ENCODE peak calls at places on chromosome 17, in ten cellular contexts. One of them, this sample, is unnamed.

GRCh38 chr17:17849863-17850373 is 13.1 kb upstream of the SREBF1 start:
- DNase-seq in lower leg skin: no peak
- DNase-seq in stomach: peak
- DNase-seq in transverse colon: peak
- DNase-seq in adrenal gland: no peak
- DNase-seq in A549: no peak
- DNase-seq in testis: peak
- DNase-seq in Peyer's patch: peak
- DNase-seq in H1: no peak
- DNase-seq in NB4: peak
- DNase-seq in this sample: peak

GRCh38 chr17:80270836-80271235 is 10.2 kb downstream of the RNF213 start:
- DNase-seq in H1: peak
- DNase-seq in stomach: no peak
- DNase-seq in A549: peak
- DNase-seq in testis: peak
- DNase-seq in Peyer's patch: no peak
- DNase-seq in adrenal gland: no peak
- DNase-seq in NB4: peak
- DNase-seq in lower leg skin: no peak
- DNase-seq in transverse colon: no peak
- DNase-seq in this sample: no peak

GRCh38 chr17:44106801-44107200 is 16.6 kb downstream of the HDAC5 start:
- DNase-seq in stomach: no peak
- DNase-seq in Peyer's patch: no peak
- DNase-seq in transverse colon: no peak
- DNase-seq in testis: no peak
- DNase-seq in H1: no peak
- DNase-seq in NB4: no peak
- DNase-seq in adrenal gland: no peak
- DNase-seq in lower leg skin: no peak
- DNase-seq in A549: no peak
- DNase-seq in this sample: no peak

GRCh38 chr17:43171761-43172487 is 910 bp downstream of the NBR1 start:
- DNase-seq in Peyer's patch: no peak
- DNase-seq in transverse colon: peak
- DNase-seq in adrenal gland: peak
- DNase-seq in testis: peak
- DNase-seq in lower leg skin: no peak
- DNase-seq in stomach: no peak
- DNase-seq in H1: no peak
- DNase-seq in A549: peak
- DNase-seq in NB4: peak
- DNase-seq in this sample: peak

GRCh38 chr17:29086628-29087332 is 43.8 kb downstream of the PIPOX start:
- DNase-seq in NB4: no peak
- DNase-seq in transverse colon: no peak
- DNase-seq in Peyer's patch: no peak
- DNase-seq in H1: no peak
- DNase-seq in lower leg skin: no peak
- DNase-seq in testis: no peak
- DNase-seq in stomach: no peak
- DNase-seq in A549: no peak
- DNase-seq in adrenal gland: no peak
- DNase-seq in this sample: no peak

GRCh38 chr17:67863624-67864247 is 38.4 kb downstream of the BPTF start:
- DNase-seq in transverse colon: no peak
- DNase-seq in testis: no peak
- DNase-seq in A549: no peak
- DNase-seq in stomach: no peak
- DNase-seq in H1: no peak
- DNase-seq in Peyer's patch: no peak
- DNase-seq in lower leg skin: no peak
- DNase-seq in adrenal gland: no peak
- DNase-seq in NB4: no peak
- DNase-seq in this sample: no peak

GRCh38 chr17:61199431-61200348 is 200.0 kb upstream of the TBX2 start:
- DNase-seq in transverse colon: no peak
- DNase-seq in H1: no peak
- DNase-seq in testis: no peak
- DNase-seq in adrenal gland: no peak
- DNase-seq in NB4: no peak
- DNase-seq in stomach: no peak
- DNase-seq in A549: no peak
- DNase-seq in Peyer's patch: no peak
- DNase-seq in lower leg skin: no peak
- DNase-seq in this sample: no peak

GRCh38 chr17:20223808-20224328 is 214.7 kb downstream of the SPECC1 start:
- DNase-seq in lower leg skin: no peak
- DNase-seq in NB4: no peak
- DNase-seq in adrenal gland: no peak
- DNase-seq in stomach: no peak
- DNase-seq in A549: no peak
- DNase-seq in H1: peak
- DNase-seq in Peyer's patch: no peak
- DNase-seq in testis: no peak
- DNase-seq in transverse colon: no peak
- DNase-seq in this sample: no peak

DNA sequence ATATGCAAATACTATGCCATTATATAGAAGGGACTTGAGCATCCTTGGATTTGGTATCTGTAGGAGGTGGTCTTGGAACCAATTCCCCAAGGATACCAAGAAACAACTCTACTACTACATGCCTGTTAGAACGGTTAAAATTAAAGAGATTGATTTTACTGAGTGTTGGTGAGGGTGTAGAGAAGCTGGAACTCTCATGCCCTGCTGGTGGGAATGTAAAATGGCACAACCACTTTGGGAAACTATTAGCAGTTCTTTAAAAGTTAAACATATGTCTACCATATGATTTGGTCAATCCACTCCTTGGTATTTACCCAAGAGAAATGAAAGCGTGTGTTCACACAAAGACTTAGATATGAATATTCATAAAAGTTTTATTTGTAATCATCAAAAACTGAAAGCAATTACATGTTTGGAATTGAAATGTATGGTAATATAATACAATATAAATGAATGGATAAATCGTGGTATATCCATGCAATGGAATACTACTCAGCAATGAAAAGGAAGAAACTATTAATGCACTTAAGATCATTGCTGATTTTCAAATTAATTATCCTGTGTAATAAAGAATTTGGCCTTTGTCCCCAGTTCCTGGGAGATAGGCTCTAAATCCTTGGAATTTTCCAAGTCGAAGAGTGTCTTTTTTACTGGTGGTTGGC is 7.8 kb downstream of the MFSD6L start:
- DNase-seq in A549: no peak
- DNase-seq in H1: no peak
- DNase-seq in stomach: no peak
- DNase-seq in transverse colon: no peak
- DNase-seq in Peyer's patch: no peak
- DNase-seq in lower leg skin: no peak
- DNase-seq in adrenal gland: no peak
- DNase-seq in NB4: no peak
- DNase-seq in testis: no peak
- DNase-seq in this sample: no peak
- TF ChIP-seq CTCF in A549: no peak
- TF ChIP-seq CTCF in H1: no peak
- TF ChIP-seq CTCF in stomach: no peak
- TF ChIP-seq CTCF in transverse colon: no peak
- TF ChIP-seq CTCF in Peyer's patch: no peak
- TF ChIP-seq CTCF in lower leg skin: no peak
- TF ChIP-seq CTCF in adrenal gland: no peak
- TF ChIP-seq CTCF in NB4: no peak
- TF ChIP-seq CTCF in testis: no peak
- TF ChIP-seq CTCF in this sample: no peak

GRCh38 chr17:82300707-82301270 is 16.6 kb downstream of the CD7 start:
- DNase-seq in stomach: peak
- DNase-seq in transverse colon: peak
- DNase-seq in H1: peak
- DNase-seq in NB4: peak
- DNase-seq in A549: peak
- DNase-seq in lower leg skin: peak
- DNase-seq in Peyer's patch: peak
- DNase-seq in adrenal gland: peak
- DNase-seq in testis: peak
- DNase-seq in this sample: peak

GRCh38 chr17:82301300-82301915 is 16.0 kb downstream of the CD7 start:
- DNase-seq in lower leg skin: no peak
- DNase-seq in Peyer's patch: no peak
- DNase-seq in H1: no peak
- DNase-seq in testis: no peak
- DNase-seq in stomach: no peak
- DNase-seq in adrenal gland: no peak
- DNase-seq in NB4: no peak
- DNase-seq in transverse colon: no peak
- DNase-seq in A549: no peak
- DNase-seq in this sample: no peak

GRCh38 chr17:82302498-82302963 is 14.9 kb downstream of the CD7 start:
- DNase-seq in stomach: no peak
- DNase-seq in Peyer's patch: no peak
- DNase-seq in A549: no peak
- DNase-seq in testis: no peak
- DNase-seq in lower leg skin: no peak
- DNase-seq in adrenal gland: no peak
- DNase-seq in transverse colon: no peak
- DNase-seq in H1: peak
- DNase-seq in NB4: no peak
- DNase-seq in this sample: no peak

GRCh38 chr17:82302991-82303943 is 14.1 kb downstream of the CD7 start:
- DNase-seq in H1: peak
- DNase-seq in adrenal gland: no peak
- DNase-seq in testis: no peak
- DNase-seq in A549: no peak
- DNase-seq in lower leg skin: no peak
- DNase-seq in stomach: no peak
- DNase-seq in NB4: no peak
- DNase-seq in Peyer's patch: peak
- DNase-seq in transverse colon: no peak
- DNase-seq in this sample: no peak

DNA sequence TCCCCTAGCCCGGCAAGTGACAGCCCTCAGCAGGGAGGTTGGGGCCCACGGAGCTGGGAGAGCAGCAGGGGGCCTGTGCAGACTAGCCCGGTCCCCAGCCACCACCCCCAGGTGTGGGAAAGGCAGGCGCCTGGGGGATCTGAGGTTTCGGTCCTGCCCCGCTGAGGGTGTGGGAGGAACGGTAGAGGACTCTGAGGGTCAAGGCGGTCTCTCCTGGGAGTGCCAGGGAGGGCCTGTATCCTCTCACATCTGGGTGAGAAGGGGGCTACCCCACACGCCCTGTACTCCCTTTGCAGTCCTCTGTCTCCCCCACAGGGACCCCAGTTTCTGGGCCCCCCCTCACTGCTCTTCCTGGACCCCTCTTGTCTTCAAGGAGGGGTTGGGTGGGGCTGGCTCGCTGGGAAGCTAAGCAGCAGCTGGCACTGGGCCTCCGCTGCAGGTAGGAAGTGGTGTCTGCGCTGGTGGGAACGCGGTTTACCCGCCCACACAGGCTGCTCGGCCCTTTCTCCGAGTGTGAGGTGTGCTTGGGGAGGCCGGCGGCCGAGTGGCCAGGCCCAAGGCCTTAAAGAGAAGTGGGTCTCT is 15.4 kb downstream of the CD7 start:
- DNase-seq in stomach: no peak
- DNase-seq in transverse colon: peak
- DNase-seq in NB4: peak
- DNase-seq in lower leg skin: no peak
- DNase-seq in testis: no peak
- DNase-seq in A549: no peak
- DNase-seq in Peyer's patch: peak
- DNase-seq in H1: no peak
- DNase-seq in adrenal gland: no peak
- DNase-seq in this sample: no peak
- TF ChIP-seq POLR2A in stomach: no peak
- TF ChIP-seq POLR2A in transverse colon: no peak
- TF ChIP-seq POLR2A in NB4: no peak
- TF ChIP-seq POLR2A in lower leg skin: no peak
- TF ChIP-seq POLR2A in testis: no peak
- TF ChIP-seq POLR2A in A549: no peak
- TF ChIP-seq POLR2A in Peyer's patch: no peak
- TF ChIP-seq POLR2A in H1: no peak
- TF ChIP-seq POLR2A in adrenal gland: no peak
- TF ChIP-seq POLR2A in this sample: no peak

GRCh38 chr17:57986841-57987581 is 1.0 kb downstream of the VEZF1 start:
- DNase-seq in H1: no peak
- DNase-seq in Peyer's patch: peak
- DNase-seq in testis: peak
- DNase-seq in adrenal gland: peak
- DNase-seq in A549: peak
- DNase-seq in stomach: peak
- DNase-seq in transverse colon: peak
- DNase-seq in lower leg skin: peak
- DNase-seq in NB4: peak
- DNase-seq in this sample: peak

GRCh38 chr17:57989011-57989345 is 924 bp upstream of the VEZF1 start:
- DNase-seq in testis: peak
- DNase-seq in NB4: no peak
- DNase-seq in transverse colon: peak
- DNase-seq in H1: no peak
- DNase-seq in lower leg skin: no peak
- DNase-seq in A549: peak
- DNase-seq in Peyer's patch: no peak
- DNase-seq in stomach: peak
- DNase-seq in adrenal gland: peak
- DNase-seq in this sample: no peak

GRCh38 chr17:57985675-57985974 is 2.4 kb downstream of the VEZF1 start:
- DNase-seq in H1: no peak
- DNase-seq in lower leg skin: no peak
- DNase-seq in stomach: no peak
- DNase-seq in NB4: no peak
- DNase-seq in adrenal gland: no peak
- DNase-seq in A549: peak
- DNase-seq in testis: no peak
- DNase-seq in Peyer's patch: no peak
- DNase-seq in transverse colon: no peak
- DNase-seq in this sample: no peak

GRCh38 chr17:57988301-57989010 is 402 bp upstream of the VEZF1 start:
- DNase-seq in Peyer's patch: peak
- DNase-seq in lower leg skin: peak
- DNase-seq in transverse colon: peak
- DNase-seq in adrenal gland: peak
- DNase-seq in NB4: peak
- DNase-seq in stomach: peak
- DNase-seq in testis: peak
- DNase-seq in A549: peak
- DNase-seq in H1: peak
- DNase-seq in this sample: peak

DNA sequence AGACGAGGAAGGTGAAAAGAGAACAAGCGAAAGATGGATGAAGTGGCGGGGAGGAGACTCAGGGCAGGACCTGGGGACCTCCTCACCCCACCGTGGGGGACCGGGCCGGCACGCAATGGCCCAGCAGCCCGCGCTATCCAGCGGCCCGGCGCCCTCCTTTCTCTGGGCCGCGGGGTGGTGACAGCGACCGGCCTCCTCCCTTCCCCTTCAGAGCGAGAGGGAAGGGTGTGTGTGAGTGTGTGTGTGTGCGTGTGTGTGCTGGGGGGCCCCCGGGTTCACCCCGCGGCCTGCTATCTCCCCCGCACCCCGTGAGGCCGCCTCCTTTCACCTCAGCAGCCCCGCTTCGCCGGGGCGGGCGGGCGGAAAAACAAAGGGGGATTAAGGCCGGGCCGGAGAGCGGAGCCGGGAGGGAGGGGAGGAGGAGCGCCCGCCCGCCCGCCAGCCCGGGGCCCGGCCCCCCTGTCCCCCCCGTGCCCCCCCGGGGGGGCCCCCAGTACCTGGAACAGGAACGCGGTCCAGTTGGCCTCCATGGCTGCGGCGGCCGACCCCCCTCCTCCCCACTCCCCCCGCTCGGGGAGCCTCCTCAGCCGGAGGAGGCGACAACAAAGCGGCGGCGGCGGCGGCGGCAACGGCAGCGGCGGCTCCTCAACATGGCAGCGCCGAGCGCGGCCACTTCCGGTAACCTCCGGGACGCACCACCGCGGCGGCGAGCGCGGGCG is at the start of gene VEZF1:
- DNase-seq in transverse colon: peak
- DNase-seq in testis: peak
- DNase-seq in H1: no peak
- DNase-seq in NB4: peak
- DNase-seq in Peyer's patch: peak
- DNase-seq in adrenal gland: peak
- DNase-seq in lower leg skin: peak
- DNase-seq in A549: peak
- DNase-seq in stomach: peak
- DNase-seq in this sample: peak
- TF ChIP-seq CTCF in transverse colon: peak
- TF ChIP-seq CTCF in testis: no peak
- TF ChIP-seq CTCF in H1: no peak
- TF ChIP-seq CTCF in NB4: no peak
- TF ChIP-seq CTCF in Peyer's patch: no peak
- TF ChIP-seq CTCF in adrenal gland: no peak
- TF ChIP-seq CTCF in lower leg skin: no peak
- TF ChIP-seq CTCF in A549: no peak
- TF ChIP-seq CTCF in stomach: no peak
- TF ChIP-seq CTCF in this sample: no peak

GRCh38 chr17:48605409-48605864 is 651 bp upstream of the HOXB6 start:
- DNase-seq in H1: no peak
- DNase-seq in adrenal gland: no peak
- DNase-seq in lower leg skin: no peak
- DNase-seq in NB4: no peak
- DNase-seq in Peyer's patch: no peak
- DNase-seq in A549: no peak
- DNase-seq in stomach: no peak
- DNase-seq in transverse colon: no peak
- DNase-seq in testis: no peak
- DNase-seq in this sample: no peak

GRCh38 chr17:48605991-48606891 is 1.5 kb upstream of the HOXB6 start:
- DNase-seq in Peyer's patch: no peak
- DNase-seq in transverse colon: no peak
- DNase-seq in A549: no peak
- DNase-seq in lower leg skin: no peak
- DNase-seq in H1: no peak
- DNase-seq in testis: no peak
- DNase-seq in adrenal gland: no peak
- DNase-seq in stomach: no peak
- DNase-seq in NB4: no peak
- DNase-seq in this sample: no peak

GRCh38 chr17:48603959-48604769 is 622 bp downstream of the HOXB6 start:
- DNase-seq in stomach: no peak
- DNase-seq in lower leg skin: peak
- DNase-seq in A549: peak
- DNase-seq in transverse colon: peak
- DNase-seq in NB4: no peak
- DNase-seq in adrenal gland: peak
- DNase-seq in Peyer's patch: no peak
- DNase-seq in testis: no peak
- DNase-seq in H1: no peak
- DNase-seq in this sample: no peak

GRCh38 chr17:48606892-48607241 is 2.1 kb upstream of the HOXB6 start:
- DNase-seq in NB4: no peak
- DNase-seq in A549: no peak
- DNase-seq in adrenal gland: no peak
- DNase-seq in transverse colon: no peak
- DNase-seq in stomach: no peak
- DNase-seq in testis: no peak
- DNase-seq in lower leg skin: no peak
- DNase-seq in H1: no peak
- DNase-seq in Peyer's patch: no peak
- DNase-seq in this sample: no peak

DNA sequence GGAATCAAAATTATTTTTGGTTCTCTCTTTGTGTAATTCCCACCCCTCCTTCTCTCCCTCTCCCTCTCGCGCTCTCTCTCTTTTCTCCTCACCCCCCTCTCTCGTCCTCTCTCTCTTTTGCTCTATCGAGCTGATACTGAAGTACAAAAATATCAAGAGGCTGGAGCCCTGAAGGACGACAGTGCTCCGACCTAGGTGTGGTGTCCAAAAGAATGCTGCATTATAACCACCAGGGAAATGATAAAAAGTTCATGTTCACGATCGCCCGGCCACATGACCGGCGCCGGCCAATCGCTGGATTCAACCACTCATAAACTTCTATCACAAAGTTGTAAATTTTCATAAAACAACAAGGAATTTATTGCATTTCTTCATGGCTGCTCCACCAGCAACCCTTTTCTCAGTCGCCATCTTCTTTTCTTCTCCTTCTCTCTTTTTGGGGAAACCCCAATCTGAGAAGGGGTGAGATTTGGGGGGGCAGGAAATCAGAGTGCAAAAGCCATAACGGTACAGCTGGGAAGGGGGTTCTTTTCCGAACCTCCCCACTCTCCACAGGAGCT is at the start of gene HOXB6:
- DNase-seq in Peyer's patch: no peak
- DNase-seq in H1: no peak
- DNase-seq in testis: no peak
- DNase-seq in stomach: no peak
- DNase-seq in A549: peak
- DNase-seq in NB4: no peak
- DNase-seq in adrenal gland: peak
- DNase-seq in transverse colon: peak
- DNase-seq in lower leg skin: no peak
- DNase-seq in this sample: no peak
- TF ChIP-seq POLR2A in Peyer's patch: peak
- TF ChIP-seq POLR2A in H1: no peak
- TF ChIP-seq POLR2A in testis: no peak
- TF ChIP-seq POLR2A in stomach: no peak
- TF ChIP-seq POLR2A in A549: peak
- TF ChIP-seq POLR2A in NB4: no peak
- TF ChIP-seq POLR2A in adrenal gland: peak
- TF ChIP-seq POLR2A in transverse colon: peak
- TF ChIP-seq POLR2A in lower leg skin: no peak
- TF ChIP-seq POLR2A in this sample: no peak